ENCODE peak calls at places on chromosome 19, in six cellular contexts. One of them, this sample, is unnamed.

GRCh38 chr19:2634228-2634951 is 68.1 kb downstream of the GNG7 start:
- DNase-seq in IMR-90: no peak
- DNase-seq in neuronal stem cell: no peak
- DNase-seq in H9: no peak
- DNase-seq in mesenchymal stem cell: no peak
- DNase-seq in trophoblast cell: no peak
- DNase-seq in this sample: no peak

GRCh38 chr19:36081385-36081784 is 26.7 kb downstream of the WDR62 start:
- DNase-seq in IMR-90: peak; percentile 10
- DNase-seq in neuronal stem cell: no peak
- DNase-seq in H9: no peak
- DNase-seq in mesenchymal stem cell: no peak
- DNase-seq in trophoblast cell: no peak
- DNase-seq in this sample: no peak

GRCh38 chr19:6381030-6381750 is 5.5 kb upstream of the PSPN start:
- DNase-seq in IMR-90: no peak
- DNase-seq in neuronal stem cell: no peak
- DNase-seq in H9: no peak
- DNase-seq in mesenchymal stem cell: no peak
- DNase-seq in trophoblast cell: no peak
- DNase-seq in this sample: no peak

GRCh38 chr19:49672131-49672919 is 4.7 kb upstream of the PRMT1 start:
- DNase-seq in IMR-90: peak; percentile 61
- DNase-seq in neuronal stem cell: no peak
- DNase-seq in H9: peak; percentile 94
- DNase-seq in mesenchymal stem cell: peak; percentile 79
- DNase-seq in trophoblast cell: peak; percentile 65
- DNase-seq in this sample: peak; percentile 92

GRCh38 chr19:2631213-2631821 is 71.2 kb downstream of the GNG7 start:
- DNase-seq in IMR-90: peak; percentile 12
- DNase-seq in neuronal stem cell: no peak
- DNase-seq in H9: no peak
- DNase-seq in mesenchymal stem cell: no peak
- DNase-seq in trophoblast cell: no peak
- DNase-seq in this sample: peak; percentile 43

GRCh38 chr19:23286477-23286876 is 36.3 kb upstream of the ZNF724 start:
- DNase-seq in IMR-90: no peak
- DNase-seq in neuronal stem cell: no peak
- DNase-seq in H9: peak; percentile 31
- DNase-seq in mesenchymal stem cell: no peak
- DNase-seq in trophoblast cell: no peak
- DNase-seq in this sample: peak; percentile 57

GRCh38 chr19:7188682-7189629 is 105.3 kb downstream of the INSR start:
- DNase-seq in IMR-90: no peak
- DNase-seq in neuronal stem cell: no peak
- DNase-seq in H9: no peak
- DNase-seq in mesenchymal stem cell: peak; percentile 20
- DNase-seq in trophoblast cell: no peak
- DNase-seq in this sample: no peak

GRCh38 chr19:31905980-31906948 is 439.1 kb upstream of the ZNF507 start:
- DNase-seq in IMR-90: no peak
- DNase-seq in neuronal stem cell: no peak
- DNase-seq in H9: no peak
- DNase-seq in mesenchymal stem cell: peak; percentile 47
- DNase-seq in trophoblast cell: no peak
- DNase-seq in this sample: peak; percentile 22

GRCh38 chr19:35266904-35267817 is 1.6 kb upstream of the USF2 start:
- DNase-seq in IMR-90: peak; percentile 10
- DNase-seq in neuronal stem cell: no peak
- DNase-seq in H9: peak; percentile 51
- DNase-seq in mesenchymal stem cell: peak; percentile 3
- DNase-seq in trophoblast cell: no peak
- DNase-seq in this sample: peak; percentile 13

GRCh38 chr19:11554160-11554559 is 4.9 kb downstream of the ELOF1 start:
- DNase-seq in IMR-90: no peak
- DNase-seq in neuronal stem cell: no peak
- DNase-seq in H9: no peak
- DNase-seq in mesenchymal stem cell: no peak
- DNase-seq in trophoblast cell: no peak
- DNase-seq in this sample: no peak

GRCh38 chr19:49862411-49863253 is 4.7 kb downstream of the PNKP start:
- DNase-seq in IMR-90: no peak
- DNase-seq in neuronal stem cell: no peak
- DNase-seq in H9: peak; percentile 79
- DNase-seq in mesenchymal stem cell: peak; percentile 50
- DNase-seq in trophoblast cell: no peak
- DNase-seq in this sample: peak; percentile 90

GRCh38 chr19:14786421-14786851 is 8.1 kb upstream of the ADGRE2 start:
- DNase-seq in IMR-90: no peak
- DNase-seq in neuronal stem cell: peak; percentile 50
- DNase-seq in H9: peak; percentile 81
- DNase-seq in mesenchymal stem cell: no peak
- DNase-seq in trophoblast cell: no peak
- DNase-seq in this sample: peak; percentile 68

GRCh38 chr19:6551607-6552450 is 21.0 kb downstream of the TNFSF9 start:
- DNase-seq in IMR-90: no peak
- DNase-seq in neuronal stem cell: no peak
- DNase-seq in H9: peak; percentile 86
- DNase-seq in mesenchymal stem cell: no peak
- DNase-seq in trophoblast cell: no peak
- DNase-seq in this sample: peak; percentile 85

GRCh38 chr19:28171983-28172382 is 1041.0 kb downstream of the UQCRFS1 start:
- DNase-seq in IMR-90: no peak
- DNase-seq in neuronal stem cell: no peak
- DNase-seq in H9: no peak
- DNase-seq in mesenchymal stem cell: no peak
- DNase-seq in trophoblast cell: no peak
- DNase-seq in this sample: no peak

GRCh38 chr19:2477141-2477710 is 1.3 kb downstream of the GADD45B start:
- DNase-seq in IMR-90: peak; percentile 34
- DNase-seq in neuronal stem cell: no peak
- DNase-seq in H9: no peak
- DNase-seq in mesenchymal stem cell: peak; percentile 47
- DNase-seq in trophoblast cell: peak; percentile 71
- DNase-seq in this sample: no peak

GRCh38 chr19:14470031-14470876 is 4.9 kb downstream of the PTGER1 start:
- DNase-seq in IMR-90: no peak
- DNase-seq in neuronal stem cell: no peak
- DNase-seq in H9: no peak
- DNase-seq in mesenchymal stem cell: no peak
- DNase-seq in trophoblast cell: no peak
- DNase-seq in this sample: no peak

GRCh38 chr19:47681388-47681787 is 31.8 kb upstream of the EHD2 start:
- DNase-seq in IMR-90: no peak
- DNase-seq in neuronal stem cell: no peak
- DNase-seq in H9: no peak
- DNase-seq in mesenchymal stem cell: no peak
- DNase-seq in trophoblast cell: no peak
- DNase-seq in this sample: no peak

GRCh38 chr19:29401712-29402421 is 123.9 kb upstream of the VSTM2B start:
- DNase-seq in IMR-90: no peak
- DNase-seq in neuronal stem cell: no peak
- DNase-seq in H9: no peak
- DNase-seq in mesenchymal stem cell: no peak
- DNase-seq in trophoblast cell: no peak
- DNase-seq in this sample: no peak

GRCh38 chr19:47428177-47428894 is 9.0 kb upstream of the MEIS3 start:
- DNase-seq in IMR-90: peak; percentile 98
- DNase-seq in neuronal stem cell: peak; percentile 100
- DNase-seq in H9: peak; percentile 100
- DNase-seq in mesenchymal stem cell: peak; percentile 100
- DNase-seq in trophoblast cell: peak; percentile 48
- DNase-seq in this sample: peak; percentile 100

GRCh38 chr19:16330811-16331690 is 6.4 kb downstream of the KLF2 start:
- DNase-seq in IMR-90: no peak
- DNase-seq in neuronal stem cell: no peak
- DNase-seq in H9: no peak
- DNase-seq in mesenchymal stem cell: peak; percentile 67
- DNase-seq in trophoblast cell: no peak
- DNase-seq in this sample: no peak

GRCh38 chr19:13978306-13978705 is 26.0 kb downstream of the DCAF15 start:
- DNase-seq in IMR-90: no peak
- DNase-seq in neuronal stem cell: peak; percentile 85
- DNase-seq in H9: peak; percentile 99
- DNase-seq in mesenchymal stem cell: peak; percentile 75
- DNase-seq in trophoblast cell: no peak
- DNase-seq in this sample: peak; percentile 98

GRCh38 chr19:53485046-53486004 is 17.8 kb downstream of the ZNF813 start:
- DNase-seq in IMR-90: no peak
- DNase-seq in neuronal stem cell: no peak
- DNase-seq in H9: no peak
- DNase-seq in mesenchymal stem cell: no peak
- DNase-seq in trophoblast cell: no peak
- DNase-seq in this sample: peak; percentile 47

GRCh38 chr19:56015756-56016155 is 29.2 kb downstream of the NLRP5 start:
- DNase-seq in IMR-90: no peak
- DNase-seq in neuronal stem cell: no peak
- DNase-seq in H9: no peak
- DNase-seq in mesenchymal stem cell: no peak
- DNase-seq in trophoblast cell: no peak
- DNase-seq in this sample: no peak

GRCh38 chr19:16252459-16253205 is 54.9 kb downstream of the AP1M1 start:
- DNase-seq in IMR-90: no peak
- DNase-seq in neuronal stem cell: no peak
- DNase-seq in H9: no peak
- DNase-seq in mesenchymal stem cell: no peak
- DNase-seq in trophoblast cell: no peak
- DNase-seq in this sample: no peak

GRCh38 chr19:15631817-15632216 is 8.9 kb upstream of the CYP4F3 start:
- DNase-seq in IMR-90: no peak
- DNase-seq in neuronal stem cell: no peak
- DNase-seq in H9: peak; percentile 40
- DNase-seq in mesenchymal stem cell: no peak
- DNase-seq in trophoblast cell: no peak
- DNase-seq in this sample: peak; percentile 18

GRCh38 chr19:23855676-23856075 is 59.0 kb upstream of the ZNF726 start:
- DNase-seq in IMR-90: no peak
- DNase-seq in neuronal stem cell: no peak
- DNase-seq in H9: no peak
- DNase-seq in mesenchymal stem cell: no peak
- DNase-seq in trophoblast cell: no peak
- DNase-seq in this sample: peak; percentile 19

GRCh38 chr19:17358395-17358794 is 18.7 kb downstream of the PLVAP start:
- DNase-seq in IMR-90: no peak
- DNase-seq in neuronal stem cell: no peak
- DNase-seq in H9: no peak
- DNase-seq in mesenchymal stem cell: peak; percentile 31
- DNase-seq in trophoblast cell: no peak
- DNase-seq in this sample: no peak

DNA sequence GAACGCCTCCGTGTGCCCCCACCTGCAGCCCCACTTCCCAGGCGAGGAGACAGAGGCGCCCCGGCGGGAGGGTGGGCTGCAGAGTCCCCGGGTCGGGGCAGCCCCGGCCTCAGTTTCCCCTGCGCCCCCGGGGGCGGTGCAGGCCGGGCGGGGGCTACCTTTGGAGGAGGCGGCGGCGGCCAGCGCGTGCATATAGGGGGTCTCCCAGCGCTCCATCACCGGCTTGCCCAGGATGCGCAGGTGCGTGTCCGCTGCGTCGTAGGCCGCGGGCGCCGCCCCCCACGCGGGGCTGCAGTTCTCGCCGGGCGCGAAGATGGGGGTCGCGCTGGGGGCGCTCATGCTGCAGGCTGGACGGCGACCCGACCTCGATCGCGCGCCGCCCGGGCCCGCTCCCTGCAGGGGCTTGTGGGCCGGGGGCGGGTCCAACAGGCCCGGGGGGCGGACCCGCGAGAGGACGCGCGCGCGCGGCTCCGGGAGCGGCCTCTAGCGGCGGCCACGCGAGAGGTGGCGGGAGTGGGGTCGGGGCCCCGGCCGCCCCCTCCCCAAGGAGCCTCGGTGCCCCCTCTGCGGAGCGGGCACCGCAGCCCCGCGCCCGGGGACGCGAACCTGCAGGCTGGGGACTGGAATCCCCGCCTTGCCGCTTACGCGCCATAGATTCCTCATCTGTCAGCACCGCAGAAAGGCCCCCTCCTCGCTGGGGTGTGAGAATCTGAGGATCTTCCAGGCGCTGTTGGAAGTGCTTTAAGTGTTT is at the start of gene GAMT:
- DNase-seq in IMR-90: no peak
- DNase-seq in neuronal stem cell: peak; percentile 46
- DNase-seq in H9: no peak
- DNase-seq in mesenchymal stem cell: peak; percentile 36
- DNase-seq in trophoblast cell: no peak
- DNase-seq in this sample: peak; percentile 40
- H2AK5ac ChIP-seq in IMR-90: peak within 1 kb of the TSS; percentile 24
- H2AK5ac ChIP-seq in neuronal stem cell: peak within 1 kb of the TSS; percentile 99
- H2AK5ac ChIP-seq in H9: no peak within 1 kb of the TSS
- H2AK5ac ChIP-seq in mesenchymal stem cell: no peak within 1 kb of the TSS
- H2AK5ac ChIP-seq in trophoblast cell: peak within 1 kb of the TSS; percentile 86
- H2AK5ac ChIP-seq in this sample: no peak within 1 kb of the TSS

DNA sequence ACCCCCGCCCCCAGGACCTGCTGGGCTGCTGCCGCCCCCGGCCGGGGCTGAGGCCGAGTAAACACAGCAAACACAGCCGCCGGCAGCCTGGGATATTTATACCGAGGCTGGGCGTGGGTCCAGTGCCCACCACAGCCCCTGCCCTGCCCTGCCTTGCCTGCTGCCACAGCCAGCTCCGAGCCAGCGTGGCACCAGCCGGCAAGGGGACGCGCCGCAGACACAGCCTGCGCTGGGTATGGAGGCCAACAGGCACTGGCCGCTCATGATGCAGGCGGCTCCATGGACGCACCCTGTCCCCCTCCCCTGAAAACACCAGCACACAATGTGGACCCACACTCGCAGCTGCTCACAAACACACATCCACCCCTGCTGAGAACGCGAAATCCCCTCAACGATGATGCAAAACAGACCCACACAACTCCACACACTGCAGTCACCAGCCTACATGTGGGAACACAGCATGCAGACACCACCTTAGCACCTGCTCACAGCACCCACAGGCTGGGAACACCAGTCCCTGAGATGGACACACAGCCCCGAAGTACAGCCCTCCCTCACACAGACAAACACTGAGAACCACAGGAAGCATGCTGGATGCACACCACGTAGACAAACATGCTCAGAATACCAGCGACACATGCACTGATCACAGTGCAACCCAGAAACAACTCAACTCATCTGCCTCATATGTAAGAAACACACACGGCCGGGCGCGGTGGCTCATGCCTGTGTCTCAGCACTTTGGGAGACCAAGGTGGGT is 16.2 kb downstream of the CCDC97 start:
- DNase-seq in IMR-90: peak; percentile 80
- DNase-seq in neuronal stem cell: no peak
- DNase-seq in H9: no peak
- DNase-seq in mesenchymal stem cell: peak; percentile 84
- DNase-seq in trophoblast cell: no peak
- DNase-seq in this sample: no peak
- H3K23ac ChIP-seq in IMR-90: peak overlapping the region; percentile 82
- H3K23ac ChIP-seq in neuronal stem cell: peak overlapping the region; percentile 0
- H3K23ac ChIP-seq in H9: peak overlapping the region; percentile 93
- H3K23ac ChIP-seq in mesenchymal stem cell: peak overlapping the region; percentile 65
- H3K23ac ChIP-seq in trophoblast cell: no peak overlapping the region
- H3K23ac ChIP-seq in this sample: peak overlapping the region; percentile 66

GRCh38 chr19:54552913-54553310 is 20.7 kb upstream of the LILRA2 start:
- DNase-seq in IMR-90: no peak
- DNase-seq in neuronal stem cell: no peak
- DNase-seq in H9: no peak
- DNase-seq in mesenchymal stem cell: no peak
- DNase-seq in trophoblast cell: no peak
- DNase-seq in this sample: no peak
- H3K9ac ChIP-seq in IMR-90: no peak overlapping the region
- H3K9ac ChIP-seq in neuronal stem cell: no peak overlapping the region
- H3K9ac ChIP-seq in H9: no peak overlapping the region
- H3K9ac ChIP-seq in mesenchymal stem cell: no peak overlapping the region
- H3K9ac ChIP-seq in trophoblast cell: no peak overlapping the region
- H3K9ac ChIP-seq in this sample: no peak overlapping the region

GRCh38 chr19:45474191-45474940 is 6.6 kb downstream of the FOSB start:
- DNase-seq in IMR-90: peak; percentile 25
- DNase-seq in neuronal stem cell: no peak
- DNase-seq in H9: no peak
- DNase-seq in mesenchymal stem cell: peak; percentile 95
- DNase-seq in trophoblast cell: peak; percentile 87
- DNase-seq in this sample: no peak
- H2AK5ac ChIP-seq in IMR-90: no peak overlapping the region
- H2AK5ac ChIP-seq in neuronal stem cell: peak overlapping the region; percentile 37
- H2AK5ac ChIP-seq in H9: no peak overlapping the region
- H2AK5ac ChIP-seq in mesenchymal stem cell: no peak overlapping the region
- H2AK5ac ChIP-seq in trophoblast cell: no peak overlapping the region
- H2AK5ac ChIP-seq in this sample: no peak overlapping the region